ENCODE peak calls at places on chromosomes 2 and 18, in four cellular contexts. H, Y, U and S are unnamed samples.

GRCh38 chr2:178914259-178914849 is 107.1 kb upstream of the TTN start:
- DNase-seq in H (peak; percentile 42), Y (peak; percentile 21), U (peak; percentile 93), S (peak; percentile 47)

GRCh38 chr2:158509928-158510797 is 53.4 kb downstream of the PKP4 start:
- DNase-seq in H (no peak), Y (no peak), U (no peak), S (no peak)

GRCh38 chr18:48230459-48231113 is 178.6 kb downstream of the ZBTB7C start:
- DNase-seq in H (no peak), Y (no peak), U (peak; percentile 89), S (no peak)

GRCh38 chr2:129464036-129464435 is 515.4 kb upstream of the RAB6C start:
- DNase-seq in H (no peak), Y (no peak), U (no peak), S (no peak)

GRCh38 chr2:109069430-109070194 is 59.4 kb upstream of the SH3RF3 start:
- DNase-seq in H (no peak), Y (no peak), U (peak; percentile 65), S (no peak)

GRCh38 chr2:62858231-62858832 is 152.8 kb downstream of the EHBP1 start:
- DNase-seq in H (no peak), Y (no peak), U (no peak), S (no peak)

GRCh38 chr2:45394842-45395241 is 216.2 kb downstream of the SRBD1 start:
- DNase-seq in H (no peak), Y (no peak), U (no peak), S (no peak)

GRCh38 chr2:219452361-219453317 is 18.0 kb downstream of the SPEG start:
- DNase-seq in H (no peak), Y (peak; percentile 91), U (peak; percentile 96), S (peak; percentile 54)

GRCh38 chr2:105937498-105937897 is 192.8 kb downstream of the NCK2 start:
- DNase-seq in H (no peak), Y (no peak), U (no peak), S (no peak)

GRCh38 chr18:61639886-61640285 is 252.9 kb downstream of the RNF152 start:
- DNase-seq in H (no peak), Y (no peak), U (no peak), S (no peak)

GRCh38 chr2:224865016-224865415 is 148.9 kb upstream of the CCDC195 start:
- DNase-seq in H (no peak), Y (no peak), U (no peak), S (no peak)

GRCh38 chr2:38168710-38169480 is 92.9 kb upstream of the CYP1B1 start:
- DNase-seq in H (no peak), Y (no peak), U (no peak), S (no peak)

GRCh38 chr2:49154140-49154539 is at the start of gene FSHR:
- DNase-seq in H (no peak), Y (no peak), U (peak; percentile 74), S (no peak)

GRCh38 chr2:28994679-28995078 is 13.6 kb downstream of the TOGARAM2 start:
- DNase-seq in H (no peak), Y (no peak), U (no peak), S (no peak)

GRCh38 chr2:71545572-71546274 is 92.4 kb downstream of the DYSF start:
- DNase-seq in H (peak; percentile 15), Y (no peak), U (peak; percentile 77), S (peak; percentile 15)

GRCh38 chr18:9337875-9338274 is 3.3 kb downstream of the TWSG1 start:
- DNase-seq in H (no peak), Y (no peak), U (no peak), S (no peak)

GRCh38 chr2:241198381-241199282 is 10.2 kb downstream of the ANO7 start:
- DNase-seq in H (no peak), Y (no peak), U (no peak), S (no peak)

GRCh38 chr2:190119948-190120347 is 57.4 kb upstream of the MSTN start:
- DNase-seq in H (no peak), Y (no peak), U (no peak), S (no peak)

GRCh38 chr2:160429248-160430000 is 64.2 kb downstream of the RBMS1 start:
- DNase-seq in H (no peak), Y (no peak), U (no peak), S (no peak)

GRCh38 chr2:218229851-218230250 is 12.9 kb downstream of the ARPC2 start:
- DNase-seq in H (no peak), Y (no peak), U (peak; percentile 60), S (no peak)

GRCh38 chr2:207869784-207870778 is 100.4 kb upstream of the FZD5 start:
- DNase-seq in H (no peak), Y (no peak), U (no peak), S (no peak)

GRCh38 chr2:84879595-84880394 is 1.1 kb downstream of the TRABD2A start:
- DNase-seq in H (no peak), Y (no peak), U (peak; percentile 60), S (no peak)

GRCh38 chr2:220104871-220105351 is 477.5 kb downstream of the SLC4A3 start:
- DNase-seq in H (no peak), Y (peak; percentile 5), U (peak; percentile 75), S (no peak)

GRCh38 chr2:68653034-68653433 is 9.7 kb downstream of the PROKR1 start:
- DNase-seq in H (no peak), Y (no peak), U (no peak), S (no peak)

GRCh38 chr2:104434363-104434792 is 419.5 kb upstream of the POU3F3 start:
- DNase-seq in H (no peak), Y (no peak), U (peak; percentile 87), S (peak; percentile 43)

GRCh38 chr2:32271063-32271462 is 6.4 kb upstream of the NLRC4 start:
- DNase-seq in H (no peak), Y (no peak), U (peak; percentile 1), S (no peak)

GRCh38 chr2:27485496-27485895 is 4.0 kb downstream of the IFT172 start:
- DNase-seq in H (no peak), Y (no peak), U (no peak), S (no peak)

GRCh38 chr2:192604295-192604694 is 409.6 kb upstream of the TMEFF2 start:
- DNase-seq in H (no peak), Y (no peak), U (peak; percentile 61), S (no peak)

GRCh38 chr2:96948483-96949152 is 37.8 kb downstream of the FAM178B start:
- DNase-seq in H (no peak), Y (no peak), U (no peak), S (no peak)

GRCh38 chr18:31977270-31977872 is 34.4 kb upstream of the TRAPPC8 start:
- DNase-seq in H (peak; percentile 20), Y (no peak), U (peak; percentile 65), S (no peak)

GRCh38 chr2:85772841-85773491 is 19.2 kb downstream of the ATOH8 start:
- DNase-seq in H (no peak), Y (no peak), U (no peak), S (no peak)

GRCh38 chr2:216710531-216711282 is 15.4 kb upstream of the IGFBP5 start:
- DNase-seq in H (no peak), Y (no peak), U (peak; percentile 68), S (no peak)

GRCh38 chr2:117646872-117647271 is 167.6 kb upstream of the DDX18 start:
- DNase-seq in H (no peak), Y (no peak), U (no peak), S (no peak)

GRCh38 chr18:7608798-7609197 is 41.7 kb downstream of the PTPRM start:
- DNase-seq in H (no peak), Y (no peak), U (no peak), S (no peak)

GRCh38 chr2:27072950-27073349 is 1.5 kb upstream of the OST4 start:
- DNase-seq in H (no peak), Y (no peak), U (no peak), S (no peak)